ENCODE peak calls at places on chromosomes 16 and 17, in ten cellular contexts. M is left kidney, V is hypothalamus, A is heart right ventricle, I is hippocampal formation, X is A673, W is NCI-H526, H is BE2C, Q is left ventricle myocardium superior, O is T-helper 1 cell. C is an unnamed sample.

GRCh38 chr16:65178151-65178550 is 56.3 kb upstream of the CDH11 start:
- DNase-seq in M (peak), V (no peak), A (no peak), I (no peak), X (no peak), W (no peak), H (no peak), Q (no peak), O (no peak), C (no peak)

GRCh38 chr17:42166196-42166763 is 11.5 kb upstream of the RAB5C start:
- DNase-seq in M (no peak), V (no peak), A (no peak), I (no peak), X (no peak), W (no peak), H (no peak), Q (no peak), O (no peak), C (no peak)

GRCh38 chr16:84818133-84818532 is 1.7 kb upstream of the CRISPLD2 start:
- DNase-seq in M (no peak), V (no peak), A (no peak), I (no peak), X (no peak), W (no peak), H (no peak), Q (no peak), O (no peak), C (no peak)

GRCh38 chr16:55828680-55829079 is 4.2 kb downstream of the CES1 start:
- DNase-seq in M (no peak), V (no peak), A (no peak), I (no peak), X (no peak), W (no peak), H (no peak), Q (no peak), O (no peak), C (no peak)

GRCh38 chr17:50234581-50234980 is 33.1 kb upstream of the COL1A1 start:
- DNase-seq in M (no peak), V (no peak), A (no peak), I (no peak), X (no peak), W (no peak), H (no peak), Q (no peak), O (no peak), C (no peak)

GRCh38 chr17:40412880-40413279 is 4.8 kb downstream of the TOP2A start:
- DNase-seq in M (no peak), V (no peak), A (no peak), I (no peak), X (no peak), W (no peak), H (no peak), Q (no peak), O (no peak), C (no peak)

GRCh38 chr16:66740010-66740409 is 11.4 kb downstream of the DYNC1LI2 start:
- DNase-seq in M (peak), V (no peak), A (no peak), I (no peak), X (peak), W (peak), H (peak), Q (no peak), O (peak), C (no peak)

GRCh38 chr17:40699359-40699758 is 4.2 kb downstream of the KRT24 start:
- DNase-seq in M (no peak), V (no peak), A (no peak), I (no peak), X (no peak), W (no peak), H (no peak), Q (no peak), O (no peak), C (no peak)

GRCh38 chr17:82574041-82574440 is 54.5 kb downstream of the FOXK2 start:
- DNase-seq in M (peak), V (no peak), A (no peak), I (no peak), X (no peak), W (no peak), H (no peak), Q (no peak), O (no peak), C (no peak)

GRCh38 chr17:81929253-81930141 is 2.0 kb upstream of the MAFG start:
- DNase-seq in M (no peak), V (no peak), A (no peak), I (no peak), X (no peak), W (no peak), H (no peak), Q (no peak), O (no peak), C (no peak)

GRCh38 chr17:67435122-67435521 is 58.0 kb downstream of the PITPNC1 start:
- DNase-seq in M (no peak), V (no peak), A (no peak), I (no peak), X (peak), W (no peak), H (no peak), Q (no peak), O (peak), C (peak)

GRCh38 chr17:68288804-68289203 is 2.1 kb downstream of the SLC16A6 start:
- DNase-seq in M (no peak), V (no peak), A (no peak), I (no peak), X (peak), W (peak), H (no peak), Q (no peak), O (no peak), C (no peak)

GRCh38 chr17:65078441-65079160 is 22.1 kb upstream of the GNA13 start:
- DNase-seq in M (no peak), V (no peak), A (no peak), I (no peak), X (no peak), W (no peak), H (no peak), Q (no peak), O (no peak), C (no peak)

GRCh38 chr16:50310308-50311133 is 44.2 kb downstream of the ADCY7 start:
- DNase-seq in M (no peak), V (no peak), A (no peak), I (no peak), X (no peak), W (no peak), H (no peak), Q (no peak), O (no peak), C (no peak)

GRCh38 chr17:78185981-78186688 is 717 bp downstream of the TK1 start:
- DNase-seq in M (peak), V (no peak), A (no peak), I (no peak), X (peak), W (no peak), H (no peak), Q (no peak), O (no peak), C (no peak)

GRCh38 chr17:27533874-27534815 is 77.9 kb downstream of the KSR1 start:
- DNase-seq in M (peak), V (no peak), A (no peak), I (no peak), X (no peak), W (no peak), H (no peak), Q (no peak), O (no peak), C (no peak)

GRCh38 chr16:89531821-89532526 is 23.8 kb downstream of the SPG7 start:
- DNase-seq in M (no peak), V (no peak), A (no peak), I (no peak), X (no peak), W (no peak), H (no peak), Q (no peak), O (no peak), C (no peak)

GRCh38 chr16:72999541-73000019 is 48.3 kb downstream of the ZFHX3 start:
- DNase-seq in M (no peak), V (no peak), A (no peak), I (no peak), X (no peak), W (peak), H (no peak), Q (no peak), O (no peak), C (no peak)

GRCh38 chr16:58399718-58400633 is 7.7 kb downstream of the GINS3 start:
- DNase-seq in M (no peak), V (no peak), A (no peak), I (no peak), X (no peak), W (no peak), H (no peak), Q (no peak), O (no peak), C (no peak)

GRCh38 chr16:68792465-68793324 is 50.6 kb upstream of the TANGO6 start:
- DNase-seq in M (peak), V (no peak), A (no peak), I (no peak), X (no peak), W (peak), H (no peak), Q (no peak), O (no peak), C (no peak)

GRCh38 chr16:67241008-67241900 is 6.0 kb downstream of the FHOD1 start:
- DNase-seq in M (no peak), V (no peak), A (peak), I (no peak), X (peak), W (no peak), H (no peak), Q (peak), O (no peak), C (no peak)

GRCh38 chr16:8919934-8920465 is 37.8 kb downstream of the LITAFD start:
- DNase-seq in M (no peak), V (no peak), A (no peak), I (no peak), X (no peak), W (no peak), H (no peak), Q (no peak), O (no peak), C (no peak)

GRCh38 chr16:12295395-12295794 is 318.9 kb downstream of the SNX29 start:
- DNase-seq in M (no peak), V (no peak), A (no peak), I (no peak), X (no peak), W (no peak), H (no peak), Q (no peak), O (no peak), C (no peak)

GRCh38 chr16:73048292-73049050 is 543 bp upstream of the ZFHX3 start:
- DNase-seq in M (peak), V (no peak), A (peak), I (no peak), X (peak), W (no peak), H (peak), Q (peak), O (no peak), C (no peak)

GRCh38 chr17:75288784-75289121 is 480 bp downstream of the SLC25A19 start:
- DNase-seq in M (peak), V (no peak), A (no peak), I (no peak), X (peak), W (peak), H (peak), Q (no peak), O (no peak), C (peak)

GRCh38 chr16:20339744-20340143 is 12.4 kb upstream of the GP2 start:
- DNase-seq in M (no peak), V (no peak), A (no peak), I (no peak), X (no peak), W (no peak), H (no peak), Q (no peak), O (no peak), C (no peak)

GRCh38 chr16:19017179-19017578 is 33.4 kb downstream of the TMC7 start:
- DNase-seq in M (no peak), V (no peak), A (no peak), I (no peak), X (no peak), W (no peak), H (no peak), Q (no peak), O (no peak), C (no peak)

GRCh38 chr17:69716571-69716970 is 302.1 kb downstream of the MAP2K6 start:
- DNase-seq in M (peak), V (no peak), A (no peak), I (no peak), X (no peak), W (peak), H (no peak), Q (no peak), O (no peak), C (no peak)

GRCh38 chr16:922051-922450 is 48.7 kb downstream of the LMF1 start:
- DNase-seq in M (no peak), V (no peak), A (no peak), I (no peak), X (no peak), W (no peak), H (peak), Q (no peak), O (no peak), C (no peak)

GRCh38 chr17:6910987-6911603 is 79.6 kb upstream of the TEKT1 start:
- DNase-seq in M (peak), V (no peak), A (no peak), I (no peak), X (peak), W (peak), H (no peak), Q (no peak), O (no peak), C (no peak)

GRCh38 chr17:34703533-34703932 is 124.2 kb downstream of the TMEM132E start:
- DNase-seq in M (peak), V (no peak), A (peak), I (no peak), X (peak), W (no peak), H (no peak), Q (peak), O (no peak), C (no peak)

GRCh38 chr17:71500761-71501555 is 619.9 kb upstream of the SOX9 start:
- DNase-seq in M (no peak), V (no peak), A (no peak), I (no peak), X (no peak), W (no peak), H (no peak), Q (no peak), O (no peak), C (no peak)